ENCODE peak calls at places on chromosomes 7 and 10, in four cellular contexts. P is OCI-LY7; K is CD8-positive, alpha-beta memory T cell; D is NCI-H1436. L is an unnamed sample.

GRCh38 chr7:112665709-112666108 is 124.5 kb downstream of the TMEM168 start:
- DNase-seq in P (no peak), K (no peak), D (no peak), L (no peak)

GRCh38 chr10:124142960-124143359 is 49.6 kb upstream of the CHST15 start:
- DNase-seq in P (peak; percentile 68), D (no peak), K (no peak), L (no peak)

GRCh38 chr7:151608031-151608551 is 88.4 kb upstream of the RHEB start:
- DNase-seq in D (no peak), P (no peak), K (no peak), L (no peak)

GRCh38 chr10:24783504-24783903 is 59.8 kb upstream of the ARHGAP21 start:
- DNase-seq in K (no peak), P (no peak), D (no peak), L (no peak)

GRCh38 chr7:149811831-149812490 is 26.2 kb upstream of the ZNF862 start:
- DNase-seq in K (no peak), D (no peak), P (no peak), L (no peak)

GRCh38 chr10:79387466-79387973 is 40.3 kb downstream of the PPIF start:
- DNase-seq in K (no peak), D (no peak), P (no peak), L (no peak)

GRCh38 chr10:110352930-110353243 is 48.2 kb upstream of the SMNDC1 start:
- DNase-seq in K (no peak), P (no peak), D (no peak), L (no peak)

GRCh38 chr10:3828404-3829192 is 43.6 kb upstream of the KLF6 start:
- DNase-seq in K (no peak), P (peak; percentile 39), D (no peak), L (no peak)

GRCh38 chr10:97522071-97522470 is 23.3 kb downstream of the UBTD1 start:
- DNase-seq in D (no peak), P (no peak), K (no peak), L (no peak)

GRCh38 chr7:67341153-67341768 is 344.6 kb downstream of the TYW1 start:
- DNase-seq in K (no peak), D (no peak), P (no peak), L (no peak)

GRCh38 chr7:122858310-122858709 is 27.9 kb downstream of the CADPS2 start:
- DNase-seq in D (peak; percentile 21), P (no peak), K (no peak), L (no peak)

GRCh38 chr10:25018703-25019102 is 2.3 kb downstream of the THNSL1 start:
- DNase-seq in D (no peak), P (no peak), K (no peak), L (no peak)

GRCh38 chr10:9091515-9092093 is 1037.1 kb downstream of the GATA3 start:
- DNase-seq in P (no peak), D (no peak), K (no peak), L (no peak)

GRCh38 chr7:115707236-115707635 is 323.3 kb downstream of the TFEC start:
- DNase-seq in D (peak; percentile 33), K (no peak), P (peak; percentile 13), L (no peak)

GRCh38 chr10:72297281-72297967 is 23.7 kb downstream of the DDIT4 start:
- DNase-seq in K (peak; percentile 93), D (no peak), P (peak; percentile 97), L (peak; percentile 81)

GRCh38 chr7:127035203-127035849 is 217.4 kb downstream of the GRM8 start:
- DNase-seq in P (no peak), D (no peak), K (no peak), L (no peak)

GRCh38 chr10:13637303-13637856 is 50.6 kb downstream of the PRPF18 start:
- DNase-seq in K (no peak), P (no peak), D (no peak), L (no peak)

GRCh38 chr10:72276421-72277339 is 3.0 kb downstream of the DDIT4 start:
- DNase-seq in P (no peak), K (no peak), D (no peak), L (no peak)

GRCh38 chr10:69646688-69647060 is 16.6 kb downstream of the FAM241B start:
- DNase-seq in K (no peak), D (no peak), P (no peak), L (no peak)

GRCh38 chr7:141700848-141701371 is 1.1 kb downstream of the DENND11 start:
- DNase-seq in D (no peak), P (peak; percentile 3), K (no peak), L (peak; percentile 6)

GRCh38 chr10:131983780-131984179 is 2.1 kb upstream of the BNIP3 start:
- DNase-seq in K (no peak), P (no peak), D (no peak), L (no peak)

GRCh38 chr10:85293483-85293882 is 965.1 kb downstream of the CCSER2 start:
- DNase-seq in K (no peak), D (no peak), P (no peak), L (no peak)

GRCh38 chr10:11824825-11825224 is 1.7 kb downstream of the PROSER2 start:
- DNase-seq in D (no peak), K (no peak), P (no peak), L (no peak)

GRCh38 chr10:21173964-21174669 is 277.0 kb upstream of the NEBL start:
- DNase-seq in D (peak; percentile 66), P (no peak), K (no peak), L (peak; percentile 20)

GRCh38 chr10:18204050-18204449 is 63.8 kb downstream of the CACNB2 start:
- DNase-seq in K (no peak), P (no peak), D (no peak), L (no peak)

GRCh38 chr7:40133561-40134427 is 628 bp downstream of the MPLKIP start:
- DNase-seq in K (no peak), P (peak; percentile 57), D (no peak), L (peak; percentile 42)

L was measured in germinal center.